ENCODE peak calls at places on chromosomes 3 and 15, in five cellular contexts. W is CMK; U is stimulated activated CD4-positive, alpha-beta T cell treated with anti-CD3 and anti-CD28 coated beads, TNF-alpha, amount 100 ng/mL, for 24 hours; P is GM03348; X is vagina. K is an unnamed sample.

GRCh38 chr3:5464684-5465083 is 277.2 kb downstream of the EDEM1 start:
- DNase-seq in W (no peak), U (no peak), P (no peak), X (no peak), K (no peak)

GRCh38 chr15:98798375-98798893 is 150.1 kb downstream of the IGF1R start:
- DNase-seq in P (no peak), W (no peak), U (no peak), X (no peak), K (no peak)

GRCh38 chr15:74040115-74040850 is 42.1 kb downstream of the GOLGA6A start:
- DNase-seq in X (no peak), P (peak), W (no peak), U (no peak), K (no peak)

GRCh38 chr15:66019377-66019776 is 150.1 kb downstream of the RAB11A start:
- DNase-seq in W (no peak), X (no peak), P (no peak), U (no peak), K (no peak)

GRCh38 chr15:94769089-94769488 is 537.7 kb downstream of the MCTP2 start:
- DNase-seq in U (no peak), P (no peak), W (no peak), X (no peak), K (no peak)

GRCh38 chr15:100771745-100772144 is 107.9 kb upstream of the ALDH1A3 start:
- DNase-seq in W (no peak), P (peak), U (no peak), X (no peak), K (peak)

GRCh38 chr15:39491917-39492490 is 88.9 kb upstream of the THBS1 start:
- DNase-seq in P (no peak), U (no peak), X (no peak), W (no peak), K (no peak)

GRCh38 chr3:125202197-125202596 is 10.4 kb downstream of the SLC12A8 start:
- DNase-seq in X (no peak), U (no peak), W (no peak), P (no peak), K (no peak)

GRCh38 chr3:41073190-41073589 is 126.1 kb upstream of the CTNNB1 start:
- DNase-seq in W (no peak), P (no peak), U (no peak), X (no peak), K (no peak)

K was measured in mucosa of descending colon.